ENCODE peak calls at places on chromosome 11, in five cellular contexts. X is psoas muscle, F is WTC11, C is GM23338, Y is HL-60. T is an unnamed sample.

GRCh38 chr11:19557185-19557584 is 155.5 kb upstream of the NAV2 start:
- DNase-seq in Y (no peak), F (no peak), C (no peak), X (no peak), T (no peak)

GRCh38 chr11:70423523-70424505 is 25.5 kb downstream of the CTTN start:
- DNase-seq in C (peak; percentile 41), Y (peak; percentile 90), F (no peak), X (no peak), T (peak; percentile 91)

GRCh38 chr11:78420796-78421209 is 3.2 kb upstream of the GAB2 start:
- DNase-seq in X (peak; percentile 56), F (no peak), Y (no peak), C (no peak), T (peak; percentile 96)

GRCh38 chr11:75268626-75269366 is 28.2 kb downstream of the TPBGL start:
- DNase-seq in X (no peak), C (no peak), F (no peak), Y (no peak), T (peak; percentile 21)

GRCh38 chr11:130513132-130513531 is 64.7 kb downstream of the ADAMTS15 start:
- DNase-seq in F (no peak), Y (no peak), X (peak; percentile 37), C (no peak), T (no peak)

GRCh38 chr11:20178976-20179375 is 18.7 kb upstream of the DBX1 start:
- DNase-seq in C (no peak), F (no peak), X (no peak), Y (no peak), T (no peak)

GRCh38 chr11:83195176-83195531 is 1.6 kb downstream of the ANKRD42 start:
- DNase-seq in C (no peak), F (no peak), Y (no peak), X (no peak), T (no peak)

GRCh38 chr11:45929486-45930030 is 7.1 kb downstream of the LARGE2 start:
- DNase-seq in Y (no peak), F (no peak), X (no peak), C (no peak), T (peak; percentile 27)

GRCh38 chr11:121671276-121672168 is 218.8 kb upstream of the SORL1-AS1 start:
- DNase-seq in X (no peak), Y (no peak), F (no peak), C (no peak), T (no peak)

GRCh38 chr11:14414470-14415461 is 55.8 kb upstream of the RRAS2 start:
- DNase-seq in F (no peak), X (no peak), C (peak; percentile 37), Y (no peak), T (no peak)

GRCh38 chr11:112159098-112159761 is 4.7 kb downstream of the IL18 start:
- DNase-seq in C (no peak), F (no peak), Y (peak; percentile 57), X (no peak), T (no peak)

GRCh38 chr11:128496249-128496648 is 91.1 kb downstream of the ETS1 start:
- DNase-seq in X (no peak), C (no peak), Y (no peak), F (no peak), T (no peak)

DNA sequence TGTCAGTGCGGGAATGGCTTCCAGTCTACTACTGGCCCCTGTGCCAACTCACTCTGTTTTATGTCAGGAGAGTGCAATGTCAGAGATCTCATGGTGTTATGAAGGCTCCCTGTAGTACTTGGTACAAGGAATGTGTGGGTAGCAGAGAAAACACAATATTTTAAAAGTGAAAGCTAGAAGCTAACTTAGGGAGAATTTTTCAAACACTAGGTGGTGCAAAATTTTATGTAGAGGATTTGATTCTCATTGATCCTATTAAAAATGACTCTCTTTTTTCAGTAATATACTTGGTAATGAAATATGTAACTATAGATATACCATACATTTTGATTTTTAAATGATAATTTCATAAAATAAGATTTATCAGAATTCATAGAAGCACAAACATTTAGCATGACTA is 134.7 kb downstream of the JRKL start:
- DNase-seq in F (no peak), X (no peak), Y (no peak), C (no peak), T (no peak)
- TF ChIP-seq CTCF in F (no peak), X (peak; percentile 4), Y (no peak), C (no peak), T (no peak)

DNA sequence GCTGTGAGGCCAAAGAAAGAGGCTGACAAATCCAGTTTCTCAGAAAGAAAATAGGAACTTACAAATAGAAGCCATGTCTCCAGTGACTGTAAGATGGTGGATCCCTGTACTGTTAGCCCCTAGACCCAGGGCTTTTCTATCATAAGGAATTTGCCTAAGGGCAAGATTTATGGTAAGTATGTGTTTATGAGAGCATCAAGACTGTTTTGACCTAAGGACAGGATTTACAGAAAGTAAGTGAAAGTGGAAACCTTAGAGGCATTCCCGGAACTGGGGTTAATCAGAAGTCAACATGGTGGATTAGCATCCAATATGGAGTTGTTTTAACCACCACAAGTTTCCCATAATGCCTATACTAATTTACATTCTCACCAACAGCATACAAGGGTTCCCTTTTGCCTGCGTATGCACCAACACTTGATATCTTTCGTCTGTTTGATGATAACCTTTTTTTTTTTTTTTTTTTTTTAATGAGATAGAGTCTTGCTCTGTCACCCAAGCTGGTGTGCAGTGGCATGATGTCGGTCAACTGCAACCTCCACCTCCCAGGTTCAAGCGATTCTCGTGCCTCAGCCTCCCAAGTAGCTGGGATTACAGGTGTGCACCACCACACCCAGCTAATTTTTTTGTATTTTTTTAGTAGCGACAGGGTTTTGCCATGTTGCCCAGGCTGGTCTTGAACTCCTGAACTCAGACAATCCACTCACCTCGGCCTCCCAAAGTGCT is 40.2 kb downstream of the BIRC2 start:
- DNase-seq in C (no peak), F (no peak), X (no peak), Y (no peak), T (no peak)
- TF ChIP-seq CTCF in C (no peak), F (no peak), X (no peak), Y (no peak), T (no peak)

GRCh38 chr11:66639066-66639813 is 737 bp downstream of the RBM4 start:
- DNase-seq in Y (no peak), C (peak; percentile 35), F (no peak), X (no peak), T (no peak)
- TF ChIP-seq CTCF in Y (no peak), C (no peak), F (no peak), X (no peak), T (no peak)

GRCh38 chr11:2088284-2088683 is 50.9 kb downstream of the IGF2 start:
- DNase-seq in X (no peak), F (no peak), C (no peak), Y (no peak), T (no peak)

GRCh38 chr11:2090172-2091111 is 48.7 kb downstream of the IGF2 start:
- DNase-seq in C (no peak), X (no peak), Y (no peak), F (no peak), T (no peak)

GRCh38 chr11:2091112-2091746 is 48.0 kb downstream of the IGF2 start:
- DNase-seq in F (no peak), X (no peak), C (no peak), Y (no peak), T (no peak)

GRCh38 chr11:2089536-2090165 is 49.5 kb downstream of the IGF2 start:
- DNase-seq in C (peak; percentile 69), F (peak; percentile 61), Y (peak; percentile 8), X (no peak), T (no peak)

DNA sequence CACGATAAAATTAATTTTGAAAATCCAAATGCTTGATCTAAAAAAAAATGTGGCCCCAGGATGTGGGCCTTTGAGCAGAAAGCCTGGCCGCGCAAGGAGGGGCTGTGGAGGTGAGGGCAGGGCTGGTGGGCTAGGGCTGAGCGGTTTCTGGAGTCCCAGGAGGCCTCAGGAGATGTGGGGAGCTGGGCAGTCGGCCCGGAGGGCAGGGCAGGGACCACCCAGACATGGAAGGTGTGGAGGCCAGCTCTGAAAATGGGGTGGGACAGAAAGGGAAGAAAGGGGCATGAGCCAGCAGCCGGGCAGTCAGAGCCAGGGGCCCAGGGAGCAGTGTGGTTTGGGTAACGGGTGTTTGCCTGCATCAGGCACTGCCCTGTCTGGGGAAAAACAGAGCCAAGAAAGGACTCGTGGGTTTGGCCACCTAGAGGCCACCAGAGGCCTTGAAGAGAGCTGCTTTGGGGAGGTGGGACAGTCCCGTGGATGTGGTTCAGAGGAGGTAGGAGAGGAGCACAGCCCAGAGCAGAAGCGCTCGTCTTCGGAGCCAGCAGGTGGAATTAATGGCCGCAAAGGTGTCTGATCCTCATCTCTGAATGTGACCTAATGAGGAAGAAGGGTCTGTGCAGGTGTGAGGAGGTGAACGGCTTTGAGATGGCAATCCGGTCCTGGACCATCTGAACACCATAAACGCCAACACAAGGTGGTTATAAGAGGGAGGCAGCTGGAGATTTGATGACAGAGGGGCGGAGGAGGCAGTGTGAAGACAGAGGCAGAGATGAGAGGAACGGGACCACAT is 50.2 kb downstream of the IGF2 start:
- DNase-seq in X (no peak), F (no peak), Y (no peak), C (peak; percentile 43), T (no peak)
- TF ChIP-seq CTCF in X (no peak), F (no peak), Y (no peak), C (peak; percentile 24), T (no peak)

GRCh38 chr11:36062796-36063380 is 119.0 kb downstream of the LDLRAD3 start:
- DNase-seq in Y (no peak), F (no peak), C (no peak), X (no peak), T (no peak)
- TF ChIP-seq CTCF in Y (no peak), F (no peak), C (no peak), X (no peak), T (no peak)

DNA sequence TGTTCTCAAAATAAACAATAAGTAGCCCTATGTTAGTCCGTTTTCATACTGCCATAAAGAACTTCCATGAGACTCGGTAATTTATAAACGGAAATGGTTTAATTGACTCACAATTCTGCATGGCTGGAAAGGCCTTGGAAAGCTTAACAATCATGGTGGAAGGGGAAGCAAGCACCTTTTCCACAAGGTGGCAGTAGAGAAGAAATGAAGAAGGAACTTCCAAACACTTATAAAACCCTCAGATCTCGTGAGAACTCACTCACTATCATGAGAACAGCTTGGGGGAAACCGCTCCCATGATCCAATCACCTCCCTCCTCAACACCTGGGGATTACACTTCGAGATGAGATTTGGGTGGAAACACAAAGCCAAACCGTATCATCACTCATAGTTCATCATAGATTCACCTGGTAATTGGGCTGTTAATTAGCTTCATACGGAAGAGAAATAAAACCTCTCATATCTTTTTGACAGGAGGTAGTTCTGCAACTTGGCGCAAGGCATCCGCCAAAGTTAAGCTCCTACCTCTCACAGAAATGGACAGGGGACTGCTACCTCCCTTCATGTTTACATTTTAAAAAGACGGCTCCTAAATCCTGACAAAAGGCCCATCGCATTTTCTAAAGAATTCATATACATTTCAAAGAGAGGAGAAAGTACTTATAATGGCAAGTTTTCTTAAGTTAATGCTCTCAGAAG is 49.0 kb downstream of the MUC15 start:
- DNase-seq in Y (no peak), F (peak; percentile 31), C (peak; percentile 90), X (no peak), T (no peak)
- TF ChIP-seq CTCF in Y (no peak), F (no peak), C (peak; percentile 70), X (no peak), T (no peak)

GRCh38 chr11:8829556-8829955 is 81.4 kb upstream of the AKIP1 start:
- DNase-seq in F (no peak), Y (no peak), X (no peak), C (no peak), T (no peak)

GRCh38 chr11:8826145-8826786 is 84.7 kb upstream of the AKIP1 start:
- DNase-seq in C (peak; percentile 83), F (no peak), Y (no peak), X (no peak), T (no peak)

GRCh38 chr11:8826901-8827560 is 84.0 kb upstream of the AKIP1 start:
- DNase-seq in Y (peak; percentile 78), F (no peak), X (no peak), C (peak; percentile 19), T (no peak)

GRCh38 chr11:8828580-8829358 is 82.2 kb upstream of the AKIP1 start:
- DNase-seq in X (no peak), C (no peak), F (no peak), Y (peak; percentile 72), T (no peak)

GRCh38 chr11:8828055-8828454 is 82.9 kb upstream of the AKIP1 start:
- DNase-seq in X (no peak), Y (no peak), F (no peak), C (no peak), T (no peak)
- TF ChIP-seq CTCF in X (no peak), Y (no peak), F (no peak), C (no peak), T (no peak)